ENCODE peak calls at places on chromosome 21, in six cellular contexts. One of them, this sample, is unnamed.

GRCh38 chr21:26840912-26841311 is 4.3 kb downstream of the ADAMTS1 start:
- DNase-seq in H1: no peak
- DNase-seq in K562: no peak
- DNase-seq in HepG2: no peak
- DNase-seq in GM12878: no peak
- DNase-seq in SK-N-SH: peak
- DNase-seq in this sample: no peak

GRCh38 chr21:42684109-42684916 is 30.9 kb downstream of the PDE9A start:
- DNase-seq in SK-N-SH: no peak
- DNase-seq in H1: no peak
- DNase-seq in GM12878: no peak
- DNase-seq in K562: no peak
- DNase-seq in HepG2: no peak
- DNase-seq in this sample: no peak

GRCh38 chr21:34808569-34809204 is 139.9 kb downstream of the CLIC6 start:
- DNase-seq in GM12878: no peak
- DNase-seq in SK-N-SH: no peak
- DNase-seq in K562: no peak
- DNase-seq in H1: no peak
- DNase-seq in HepG2: no peak
- DNase-seq in this sample: no peak

GRCh38 chr21:39386194-39386593 is 37.3 kb upstream of the HMGN1 start:
- DNase-seq in H1: no peak
- DNase-seq in GM12878: no peak
- DNase-seq in HepG2: peak
- DNase-seq in SK-N-SH: no peak
- DNase-seq in K562: no peak
- DNase-seq in this sample: no peak

GRCh38 chr21:37917612-37918011 is 1.4 kb upstream of the KCNJ6 start:
- DNase-seq in HepG2: no peak
- DNase-seq in H1: no peak
- DNase-seq in GM12878: no peak
- DNase-seq in K562: no peak
- DNase-seq in SK-N-SH: no peak
- DNase-seq in this sample: no peak

GRCh38 chr21:43824250-43824882 is 35.0 kb downstream of the RRP1 start:
- DNase-seq in K562: no peak
- DNase-seq in H1: no peak
- DNase-seq in HepG2: no peak
- DNase-seq in GM12878: no peak
- DNase-seq in SK-N-SH: peak
- DNase-seq in this sample: no peak

GRCh38 chr21:25709684-25710265 is 24.9 kb downstream of the ATP5PF start:
- DNase-seq in HepG2: no peak
- DNase-seq in SK-N-SH: no peak
- DNase-seq in H1: no peak
- DNase-seq in K562: no peak
- DNase-seq in GM12878: no peak
- DNase-seq in this sample: no peak

GRCh38 chr21:38388219-38388618 is 110.1 kb downstream of the ERG start:
- DNase-seq in GM12878: no peak
- DNase-seq in K562: no peak
- DNase-seq in H1: no peak
- DNase-seq in SK-N-SH: no peak
- DNase-seq in HepG2: no peak
- DNase-seq in this sample: no peak

GRCh38 chr21:38806153-38806941 is 618 bp downstream of the ETS2 start:
- DNase-seq in HepG2: no peak
- DNase-seq in H1: peak
- DNase-seq in GM12878: no peak
- DNase-seq in SK-N-SH: peak
- DNase-seq in K562: no peak
- DNase-seq in this sample: peak

GRCh38 chr21:26835027-26835713 is 10.0 kb downstream of the ADAMTS1 start:
- DNase-seq in K562: no peak
- DNase-seq in SK-N-SH: no peak
- DNase-seq in GM12878: no peak
- DNase-seq in HepG2: no peak
- DNase-seq in H1: no peak
- DNase-seq in this sample: no peak

GRCh38 chr21:26941436-26941835 is 25.5 kb downstream of the ADAMTS5 start:
- DNase-seq in HepG2: no peak
- DNase-seq in SK-N-SH: no peak
- DNase-seq in K562: no peak
- DNase-seq in GM12878: no peak
- DNase-seq in H1: no peak
- DNase-seq in this sample: no peak

GRCh38 chr21:16913010-16913409 is 599.8 kb upstream of the CXADR start:
- DNase-seq in GM12878: no peak
- DNase-seq in SK-N-SH: peak
- DNase-seq in H1: no peak
- DNase-seq in HepG2: no peak
- DNase-seq in K562: no peak
- DNase-seq in this sample: no peak

GRCh38 chr21:42317341-42317741 is 2.1 kb upstream of the TFF3 start:
- DNase-seq in K562: no peak
- DNase-seq in GM12878: no peak
- DNase-seq in SK-N-SH: no peak
- DNase-seq in H1: peak
- DNase-seq in HepG2: no peak
- DNase-seq in this sample: no peak

GRCh38 chr21:15732290-15732995 is 2.7 kb downstream of the USP25 start:
- DNase-seq in K562: no peak
- DNase-seq in GM12878: peak
- DNase-seq in HepG2: peak
- DNase-seq in H1: no peak
- DNase-seq in SK-N-SH: no peak
- DNase-seq in this sample: no peak

GRCh38 chr21:15421521-15421920 is 308.3 kb upstream of the USP25 start:
- DNase-seq in GM12878: no peak
- DNase-seq in H1: no peak
- DNase-seq in SK-N-SH: no peak
- DNase-seq in K562: no peak
- DNase-seq in HepG2: no peak
- DNase-seq in this sample: no peak

GRCh38 chr21:35512321-35512720 is 463.2 kb upstream of the RUNX1 start:
- DNase-seq in H1: no peak
- DNase-seq in K562: no peak
- DNase-seq in SK-N-SH: no peak
- DNase-seq in GM12878: no peak
- DNase-seq in HepG2: no peak
- DNase-seq in this sample: no peak

GRCh38 chr21:38351961-38352521 is 95.2 kb downstream of the KCNJ15 start:
- DNase-seq in HepG2: no peak
- DNase-seq in K562: no peak
- DNase-seq in H1: no peak
- DNase-seq in GM12878: no peak
- DNase-seq in SK-N-SH: no peak
- DNase-seq in this sample: no peak

GRCh38 chr21:37557261-37557950 is 190.8 kb downstream of the DYRK1A start:
- DNase-seq in K562: no peak
- DNase-seq in SK-N-SH: no peak
- DNase-seq in HepG2: peak
- DNase-seq in H1: no peak
- DNase-seq in GM12878: peak
- DNase-seq in this sample: no peak

GRCh38 chr21:31142600-31142999 is 104.3 kb upstream of the KRTAP19-8 start:
- DNase-seq in H1: no peak
- DNase-seq in K562: no peak
- DNase-seq in HepG2: no peak
- DNase-seq in GM12878: no peak
- DNase-seq in SK-N-SH: peak
- DNase-seq in this sample: no peak

GRCh38 chr21:36909901-36910561 is 56.4 kb downstream of the HLCS start:
- DNase-seq in HepG2: peak
- DNase-seq in K562: no peak
- DNase-seq in GM12878: no peak
- DNase-seq in SK-N-SH: no peak
- DNase-seq in H1: no peak
- DNase-seq in this sample: no peak

GRCh38 chr21:17492415-17493168 is 20.3 kb upstream of the CXADR start:
- DNase-seq in HepG2: peak
- DNase-seq in GM12878: no peak
- DNase-seq in H1: no peak
- DNase-seq in K562: no peak
- DNase-seq in SK-N-SH: no peak
- DNase-seq in this sample: no peak

GRCh38 chr21:15295875-15296274 is 231.1 kb upstream of the NRIP1 start:
- DNase-seq in HepG2: no peak
- DNase-seq in SK-N-SH: no peak
- DNase-seq in K562: no peak
- DNase-seq in GM12878: no peak
- DNase-seq in H1: no peak
- DNase-seq in this sample: no peak

GRCh38 chr21:42678618-42679295 is 25.3 kb downstream of the PDE9A start:
- DNase-seq in H1: no peak
- DNase-seq in HepG2: no peak
- DNase-seq in SK-N-SH: no peak
- DNase-seq in GM12878: no peak
- DNase-seq in K562: no peak
- DNase-seq in this sample: no peak

GRCh38 chr21:38401527-38401926 is 96.8 kb downstream of the ERG start:
- DNase-seq in SK-N-SH: no peak
- DNase-seq in K562: no peak
- DNase-seq in GM12878: no peak
- DNase-seq in HepG2: no peak
- DNase-seq in H1: no peak
- DNase-seq in this sample: no peak

GRCh38 chr21:45294509-45295291 is 7.0 kb upstream of the POFUT2 start:
- DNase-seq in K562: no peak
- DNase-seq in HepG2: no peak
- DNase-seq in SK-N-SH: peak
- DNase-seq in H1: peak
- DNase-seq in GM12878: no peak
- DNase-seq in this sample: no peak
- TF ChIP-seq GABPA in K562: no peak
- TF ChIP-seq GABPA in HepG2: no peak
- TF ChIP-seq GABPA in SK-N-SH: peak
- TF ChIP-seq GABPA in H1: no peak
- TF ChIP-seq GABPA in GM12878: no peak
- TF ChIP-seq GABPA in this sample: no peak

DNA sequence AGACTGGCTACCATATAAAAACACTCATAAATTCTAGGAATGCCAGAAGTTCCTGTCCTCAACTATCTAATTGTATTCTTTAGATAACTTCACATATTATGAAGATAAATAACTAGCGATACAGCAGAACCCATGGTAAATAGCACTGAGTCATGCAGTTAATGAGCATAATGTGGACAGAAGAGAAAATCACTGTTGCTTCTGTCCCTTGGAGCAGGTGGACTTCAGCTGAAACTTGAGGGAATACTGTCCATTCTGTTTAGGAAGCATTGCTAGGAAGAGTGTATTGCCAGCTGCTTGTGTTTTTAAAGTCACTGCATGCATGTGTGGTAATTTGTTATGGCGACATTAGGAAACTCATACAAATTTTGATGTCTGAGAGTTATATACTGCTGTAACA is 854.4 kb downstream of the LTN1 start:
- DNase-seq in SK-N-SH: no peak
- DNase-seq in H1: no peak
- DNase-seq in GM12878: no peak
- DNase-seq in HepG2: no peak
- DNase-seq in K562: no peak
- DNase-seq in this sample: no peak
- TF ChIP-seq GABPA in SK-N-SH: no peak
- TF ChIP-seq GABPA in H1: no peak
- TF ChIP-seq GABPA in GM12878: no peak
- TF ChIP-seq GABPA in HepG2: no peak
- TF ChIP-seq GABPA in K562: no peak
- TF ChIP-seq GABPA in this sample: no peak

GRCh38 chr21:41168391-41169257 is 664 bp downstream of the BACE2 start:
- DNase-seq in K562: no peak
- DNase-seq in H1: peak
- DNase-seq in SK-N-SH: peak
- DNase-seq in GM12878: no peak
- DNase-seq in HepG2: no peak
- DNase-seq in this sample: no peak
- TF ChIP-seq GABPA in K562: no peak
- TF ChIP-seq GABPA in H1: no peak
- TF ChIP-seq GABPA in SK-N-SH: no peak
- TF ChIP-seq GABPA in GM12878: no peak
- TF ChIP-seq GABPA in HepG2: no peak
- TF ChIP-seq GABPA in this sample: no peak

GRCh38 chr21:46504681-46505080 is 46.0 kb downstream of the DIP2A start:
- DNase-seq in K562: no peak
- DNase-seq in HepG2: no peak
- DNase-seq in GM12878: no peak
- DNase-seq in SK-N-SH: no peak
- DNase-seq in H1: no peak
- DNase-seq in this sample: no peak
- TF ChIP-seq GABPA in K562: no peak
- TF ChIP-seq GABPA in HepG2: no peak
- TF ChIP-seq GABPA in GM12878: no peak
- TF ChIP-seq GABPA in SK-N-SH: no peak
- TF ChIP-seq GABPA in H1: no peak
- TF ChIP-seq GABPA in this sample: no peak

DNA sequence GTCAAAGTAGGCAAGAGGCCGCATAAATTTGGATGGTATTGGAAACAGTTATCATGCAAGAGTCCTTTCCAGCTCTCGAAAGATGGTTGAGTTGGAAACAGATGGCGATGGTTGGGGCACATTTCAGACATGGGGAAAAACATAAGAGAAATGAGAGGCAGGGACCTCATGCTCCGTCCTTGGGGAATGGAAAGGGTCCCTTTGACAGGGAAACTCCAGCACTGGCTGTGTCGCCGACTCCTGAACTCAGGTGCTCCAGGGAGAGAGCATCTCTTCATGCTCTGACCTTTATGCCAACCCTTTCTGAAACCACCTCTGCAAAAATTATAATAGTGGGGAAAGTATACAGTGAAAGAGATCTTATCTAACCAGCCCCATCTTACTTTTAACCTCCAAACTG is 36.8 kb upstream of the COL6A2 start:
- DNase-seq in HepG2: no peak
- DNase-seq in GM12878: no peak
- DNase-seq in SK-N-SH: no peak
- DNase-seq in H1: no peak
- DNase-seq in K562: no peak
- DNase-seq in this sample: no peak
- TF ChIP-seq GABPA in HepG2: no peak
- TF ChIP-seq GABPA in GM12878: no peak
- TF ChIP-seq GABPA in SK-N-SH: no peak
- TF ChIP-seq GABPA in H1: no peak
- TF ChIP-seq GABPA in K562: no peak
- TF ChIP-seq GABPA in this sample: no peak

DNA sequence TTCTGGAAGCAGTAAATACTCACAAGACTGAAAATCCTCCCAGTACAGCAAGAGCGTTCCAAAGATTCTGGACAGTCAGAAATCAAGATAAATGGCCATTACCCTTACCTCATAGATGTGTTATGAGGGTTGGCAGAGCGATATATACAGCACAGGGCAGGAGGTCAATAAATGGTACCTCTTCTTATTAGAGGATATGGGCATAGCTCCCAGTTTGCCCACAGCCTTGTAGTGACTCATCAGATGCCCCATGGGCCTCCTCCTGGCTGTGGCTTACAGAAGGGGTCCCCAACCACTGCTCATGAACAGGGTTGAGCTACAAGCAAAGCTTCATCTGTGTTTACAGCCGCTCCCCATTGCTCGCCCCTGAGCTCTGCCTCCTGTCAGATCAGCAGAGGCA is 7.3 kb upstream of the IFNGR2 start:
- DNase-seq in GM12878: no peak
- DNase-seq in HepG2: no peak
- DNase-seq in K562: no peak
- DNase-seq in SK-N-SH: no peak
- DNase-seq in H1: no peak
- DNase-seq in this sample: no peak
- TF ChIP-seq GABPA in GM12878: no peak
- TF ChIP-seq GABPA in HepG2: no peak
- TF ChIP-seq GABPA in K562: no peak
- TF ChIP-seq GABPA in SK-N-SH: no peak
- TF ChIP-seq GABPA in H1: no peak
- TF ChIP-seq GABPA in this sample: no peak

This sample was measured in HL-60.